ENCODE peak calls at places on chromosomes 7 and 10, in six cellular contexts. N is mesenchymal stem cell, L is H9, Z is H1, A is IMR-90, E is mesendoderm. O is an unnamed sample.

GRCh38 chr10:21516270-21517131 is 9.0 kb downstream of the SKIDA1 start:
- DNase-seq in N (peak), L (peak), Z (peak), A (peak), E (peak), O (no peak)

GRCh38 chr10:79293841-79294705 is 53.2 kb upstream of the PPIF start:
- DNase-seq in N (peak), L (no peak), Z (no peak), A (peak), E (no peak), O (no peak)

GRCh38 chr7:27535795-27536194 is 126.9 kb downstream of the HIBADH start:
- DNase-seq in N (no peak), L (no peak), Z (no peak), A (peak), E (no peak), O (no peak)

GRCh38 chr10:103594326-103594725 is 100.8 kb downstream of the NEURL1 start:
- DNase-seq in N (no peak), L (no peak), Z (no peak), A (no peak), E (peak), O (no peak)

GRCh38 chr10:128859738-128860386 is 607.2 kb upstream of the MGMT start:
- DNase-seq in N (no peak), L (no peak), Z (peak), A (no peak), E (peak), O (no peak)

GRCh38 chr10:43049081-43049551 is 27.8 kb upstream of the RET start:
- DNase-seq in N (no peak), L (no peak), Z (no peak), A (no peak), E (no peak), O (no peak)

GRCh38 chr7:116671681-116672595 is at the start of gene MET:
- DNase-seq in N (peak), L (peak), Z (peak), A (peak), E (peak), O (peak)

GRCh38 chr7:151623766-151624165 is 104.1 kb upstream of the RHEB start:
- DNase-seq in N (no peak), L (no peak), Z (no peak), A (peak), E (no peak), O (no peak)

GRCh38 chr7:12913002-12913401 is 225.6 kb downstream of the ARL4A start:
- DNase-seq in N (no peak), L (no peak), Z (no peak), A (no peak), E (no peak), O (no peak)

GRCh38 chr10:88114368-88114767 is 250.9 kb downstream of the PTEN start:
- DNase-seq in N (peak), L (peak), Z (no peak), A (peak), E (peak), O (no peak)

GRCh38 chr7:54864718-54865117 is 105.7 kb upstream of the SEC61G start:
- DNase-seq in N (peak), L (no peak), Z (no peak), A (peak), E (no peak), O (no peak)

GRCh38 chr7:33868151-33868550 is 37.2 kb upstream of the BMPER start:
- DNase-seq in N (peak), L (no peak), Z (no peak), A (peak), E (peak), O (no peak)

GRCh38 chr7:143892527-143893300 is 9.3 kb downstream of the TCAF1 start:
- DNase-seq in N (peak), L (no peak), Z (no peak), A (peak), E (peak), O (no peak)

GRCh38 chr7:107940146-107940489 is 49.1 kb downstream of the DLD start:
- DNase-seq in N (no peak), L (no peak), Z (no peak), A (no peak), E (no peak), O (no peak)

GRCh38 chr7:2173184-2173827 is 59.4 kb downstream of the MAD1L1 start:
- DNase-seq in N (no peak), L (no peak), Z (no peak), A (no peak), E (no peak), O (no peak)

GRCh38 chr7:143282124-143282523 is 2.6 kb upstream of the TMEM139 start:
- DNase-seq in N (no peak), L (no peak), Z (no peak), A (no peak), E (no peak), O (no peak)

GRCh38 chr10:2839081-2839725 is 228.1 kb upstream of the PFKP start:
- DNase-seq in N (peak), L (peak), Z (peak), A (peak), E (peak), O (peak)

GRCh38 chr10:46028584-46029570 is 1.5 kb downstream of the NCOA4 start:
- DNase-seq in N (peak), L (no peak), Z (no peak), A (peak), E (peak), O (peak)

GRCh38 chr10:110425684-110426293 is 71.9 kb upstream of the DUSP5 start:
- DNase-seq in N (peak), L (no peak), Z (no peak), A (peak), E (peak), O (no peak)

GRCh38 chr7:2666588-2667250 is 21.3 kb upstream of the AMZ1 start:
- DNase-seq in N (no peak), L (no peak), Z (no peak), A (no peak), E (no peak), O (no peak)

GRCh38 chr7:72413290-72413689 is 1.2 kb upstream of the CALN1 start:
- DNase-seq in N (no peak), L (no peak), Z (no peak), A (no peak), E (no peak), O (no peak)

GRCh38 chr10:36730316-36730715 is 395.1 kb upstream of the ANKRD30A start:
- DNase-seq in N (no peak), L (no peak), Z (no peak), A (peak), E (no peak), O (no peak)

GRCh38 chr7:82623812-82624211 is 180.2 kb upstream of the CACNA2D1 start:
- DNase-seq in N (peak), L (no peak), Z (no peak), A (peak), E (no peak), O (no peak)

GRCh38 chr7:82625377-82625776 is 181.8 kb upstream of the CACNA2D1 start:
- DNase-seq in N (no peak), L (no peak), Z (no peak), A (peak), E (peak), O (no peak)

GRCh38 chr7:82629583-82629982 is 186.0 kb upstream of the CACNA2D1 start:
- DNase-seq in N (no peak), L (no peak), Z (no peak), A (peak), E (no peak), O (no peak)

GRCh38 chr7:82624337-82624736 is 180.8 kb upstream of the CACNA2D1 start:
- DNase-seq in N (peak), L (no peak), Z (no peak), A (peak), E (no peak), O (no peak)

DNA sequence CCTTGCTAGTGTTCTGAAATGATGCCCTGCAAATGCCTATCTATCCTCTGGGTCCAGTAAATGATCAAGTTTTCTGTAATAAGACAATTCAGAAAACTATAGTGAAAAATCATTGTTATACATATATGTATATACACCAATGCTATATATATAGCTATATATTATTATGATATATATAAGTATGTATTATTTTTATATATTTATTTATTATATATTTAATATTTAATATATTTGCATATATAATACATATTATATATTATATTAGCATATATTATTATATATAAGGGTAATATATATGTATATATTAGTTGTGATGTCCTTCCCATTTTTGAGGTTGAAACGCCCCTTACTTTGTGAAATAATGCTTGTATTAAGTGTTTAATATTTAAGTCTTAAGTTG is 181.4 kb upstream of the CACNA2D1 start:
- DNase-seq in N (no peak), L (no peak), Z (no peak), A (no peak), E (no peak), O (no peak)
- H2BK15ac ChIP-seq in N (no peak), L (no peak), Z (no peak), A (no peak), E (no peak), O (no peak)

DNA sequence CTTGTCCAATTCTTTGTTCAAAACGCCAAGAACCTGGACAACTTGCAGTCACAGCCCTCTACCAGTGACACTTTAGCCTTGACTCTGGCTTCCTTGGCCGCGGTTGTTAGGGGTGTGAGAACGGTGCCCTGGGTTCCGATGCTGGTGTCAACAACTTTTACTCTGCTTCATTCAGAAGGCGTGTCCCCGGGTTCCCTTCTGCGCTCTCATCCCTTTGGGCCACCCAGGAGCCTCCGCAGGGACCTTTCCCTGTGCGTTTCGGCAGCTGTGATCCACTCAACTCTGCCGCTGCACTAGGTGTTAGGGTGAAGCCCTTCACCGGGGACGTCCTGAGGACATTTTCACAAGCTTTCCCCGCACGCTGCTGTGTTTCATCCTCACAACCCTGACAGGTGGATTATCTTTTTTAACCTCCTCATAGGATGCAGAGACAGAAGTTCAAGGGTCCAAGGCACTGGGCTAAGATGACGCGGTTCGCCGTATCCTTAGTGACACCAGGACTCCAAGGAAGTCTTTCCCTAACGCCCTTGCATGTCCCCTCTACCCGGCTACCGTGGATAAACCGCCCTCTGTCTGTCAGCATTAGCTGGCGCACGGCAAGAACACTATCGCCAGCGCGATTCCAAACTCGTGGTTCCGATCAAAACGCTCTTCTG is 133.5 kb upstream of the SHH start:
- DNase-seq in N (no peak), L (no peak), Z (no peak), A (no peak), E (no peak), O (no peak)
- H2BK15ac ChIP-seq in N (no peak), L (no peak), Z (no peak), A (no peak), E (no peak), O (no peak)

GRCh38 chr10:48716393-48716792 is 31.7 kb downstream of the WDFY4 start:
- DNase-seq in N (no peak), L (no peak), Z (no peak), A (no peak), E (no peak), O (no peak)
- H2BK15ac ChIP-seq in N (no peak), L (no peak), Z (no peak), A (no peak), E (no peak), O (no peak)

GRCh38 chr7:549103-549890 is 29.7 kb upstream of the PDGFA start:
- DNase-seq in N (no peak), L (no peak), Z (no peak), A (no peak), E (no peak), O (no peak)

GRCh38 chr7:545470-545869 is 25.8 kb upstream of the PDGFA start:
- DNase-seq in N (no peak), L (no peak), Z (no peak), A (no peak), E (no peak), O (no peak)

GRCh38 chr7:550881-551614 is 31.4 kb upstream of the PDGFA start:
- DNase-seq in N (no peak), L (no peak), Z (no peak), A (no peak), E (no peak), O (no peak)

GRCh38 chr7:549891-550625 is 30.4 kb upstream of the PDGFA start:
- DNase-seq in N (no peak), L (no peak), Z (no peak), A (no peak), E (no peak), O (no peak)

GRCh38 chr7:548401-548800 is 28.8 kb upstream of the PDGFA start:
- DNase-seq in N (no peak), L (no peak), Z (no peak), A (no peak), E (no peak), O (no peak)
- H2BK15ac ChIP-seq in N (no peak), L (no peak), Z (no peak), A (no peak), E (no peak), O (no peak)

GRCh38 chr7:106239406-106239805 is 45.4 kb downstream of the NAMPT start:
- DNase-seq in N (no peak), L (no peak), Z (no peak), A (no peak), E (no peak), O (no peak)
- H2BK15ac ChIP-seq in N (no peak), L (no peak), Z (no peak), A (no peak), E (no peak), O (no peak)

DNA sequence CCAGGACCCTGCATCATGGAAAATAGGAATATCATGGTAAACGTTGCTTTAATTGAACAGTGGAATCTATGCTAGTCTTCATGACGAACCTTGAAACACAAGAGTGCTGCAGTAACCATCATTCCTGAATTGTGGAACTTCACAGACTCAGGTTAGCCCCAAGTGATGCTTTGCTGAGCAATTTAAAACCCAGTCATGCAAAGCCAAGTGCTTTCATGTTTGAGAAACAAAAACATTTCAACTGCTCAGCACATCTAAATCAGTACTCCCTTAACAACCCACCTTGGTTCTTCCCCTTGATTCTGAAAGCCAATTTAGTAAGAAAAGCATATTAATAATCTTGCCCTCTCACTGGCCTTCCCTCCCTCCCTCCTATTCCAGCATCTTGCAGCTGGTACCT is 291.6 kb downstream of the KCNMA1 start:
- DNase-seq in N (no peak), L (no peak), Z (no peak), A (no peak), E (no peak), O (no peak)
- H2BK15ac ChIP-seq in N (no peak), L (no peak), Z (no peak), A (no peak), E (no peak), O (no peak)

DNA sequence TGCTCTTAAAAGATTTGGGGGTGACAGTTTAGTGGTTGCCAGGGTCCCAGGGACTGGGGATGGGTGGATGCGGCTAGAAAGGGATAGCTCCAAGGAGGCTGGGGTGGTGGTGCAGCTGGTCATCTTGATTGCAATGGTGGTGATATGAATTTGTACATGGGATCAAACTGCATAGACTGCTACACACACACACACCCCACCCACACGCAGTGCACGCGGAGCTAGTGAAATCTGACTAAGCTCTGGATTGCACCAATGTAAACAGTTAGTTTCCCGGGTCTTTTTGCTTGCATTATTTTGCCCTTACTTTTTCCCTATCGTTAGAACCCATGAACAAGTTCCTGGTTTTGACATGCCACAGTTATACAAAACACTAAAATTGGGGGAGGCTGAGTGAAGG is 11.0 kb downstream of the SMURF1 start:
- DNase-seq in N (peak), L (no peak), Z (no peak), A (peak), E (no peak), O (no peak)
- H2BK15ac ChIP-seq in N (no peak), L (no peak), Z (no peak), A (peak), E (no peak), O (no peak)

DNA sequence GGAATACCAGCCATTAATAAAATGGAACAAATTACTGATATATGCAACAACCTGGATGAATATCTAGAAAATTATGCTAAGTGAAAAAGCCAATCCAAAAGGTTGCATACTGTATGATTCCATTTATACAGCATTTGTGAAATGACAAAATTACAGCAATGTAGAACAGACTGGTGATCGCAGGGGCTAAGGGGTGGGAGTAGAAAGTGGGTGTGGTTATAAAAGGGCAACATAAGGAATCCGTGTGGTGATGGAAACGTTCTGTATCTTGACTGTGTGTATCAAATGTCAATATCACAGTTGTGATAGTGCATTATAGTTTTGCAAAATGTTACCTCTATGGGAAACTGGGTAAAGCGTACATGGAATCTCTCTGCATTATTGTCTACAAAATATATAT is 15.0 kb downstream of the CEP41 start:
- DNase-seq in N (no peak), L (no peak), Z (no peak), A (no peak), E (no peak), O (no peak)
- H2BK15ac ChIP-seq in N (no peak), L (no peak), Z (no peak), A (no peak), E (no peak), O (no peak)

GRCh38 chr7:45886931-45887667 is 1.2 kb upstream of the IGFBP1 start:
- DNase-seq in N (no peak), L (no peak), Z (no peak), A (no peak), E (no peak), O (no peak)
- H2BK15ac ChIP-seq in N (no peak), L (no peak), Z (no peak), A (peak), E (no peak), O (no peak)

GRCh38 chr10:90817173-90817889 is 40.5 kb downstream of the HTR7 start:
- DNase-seq in N (no peak), L (no peak), Z (peak), A (no peak), E (peak), O (no peak)
- H2BK15ac ChIP-seq in N (no peak), L (no peak), Z (no peak), A (no peak), E (no peak), O (no peak)